ENCODE peak calls at places on chromosomes 12 and 14, in seven cellular contexts. T, H, A, P, F, O and W are unnamed samples.

GRCh38 chr14:74656964-74657363 is 44.9 kb upstream of the LTBP2 start:
- DNase-seq in T (no peak), H (no peak), A (no peak), P (no peak), F (no peak), O (no peak), W (no peak)

GRCh38 chr14:103820382-103820781 is 27.0 kb downstream of the PPP1R13B start:
- DNase-seq in T (no peak), H (no peak), A (no peak), P (no peak), F (no peak), O (no peak), W (no peak)

GRCh38 chr12:66883545-66883944 is 204.7 kb upstream of the GRIP1 start:
- DNase-seq in T (no peak), H (no peak), A (no peak), P (no peak), F (no peak), O (no peak), W (no peak)

GRCh38 chr12:6376079-6376941 is 947 bp upstream of the SCNN1A start:
- DNase-seq in T (peak), H (no peak), A (peak), P (no peak), F (peak), O (peak), W (no peak)

GRCh38 chr14:73810478-73811163 is 41.0 kb upstream of the PTGR2 start:
- DNase-seq in T (no peak), H (no peak), A (no peak), P (no peak), F (no peak), O (no peak), W (no peak)

GRCh38 chr14:61925043-61925442 is 162.8 kb downstream of the SNAPC1 start:
- DNase-seq in T (no peak), H (no peak), A (no peak), P (no peak), F (no peak), O (no peak), W (peak)

GRCh38 chr12:71665109-71665476 is 992 bp downstream of the THAP2 start:
- DNase-seq in T (no peak), H (no peak), A (no peak), P (no peak), F (no peak), O (no peak), W (no peak)

GRCh38 chr14:101077511-101078074 is 174.1 kb upstream of the RTL1 start:
- DNase-seq in T (no peak), H (peak), A (peak), P (peak), F (no peak), O (no peak), W (no peak)

GRCh38 chr14:29717906-29718305 is 209.7 kb downstream of the PRKD1 start:
- DNase-seq in T (no peak), H (no peak), A (no peak), P (no peak), F (no peak), O (no peak), W (no peak)

GRCh38 chr12:32261638-32262037 is 137.7 kb upstream of the FGD4 start:
- DNase-seq in T (no peak), H (no peak), A (no peak), P (no peak), F (no peak), O (no peak), W (no peak)

GRCh38 chr12:68971404-68971803 is 38.4 kb upstream of the CPM start:
- DNase-seq in T (no peak), H (no peak), A (no peak), P (no peak), F (no peak), O (no peak), W (no peak)

GRCh38 chr12:56836317-56836716 is 73.2 kb downstream of the HSD17B6 start:
- DNase-seq in T (no peak), H (no peak), A (no peak), P (no peak), F (no peak), O (peak), W (no peak)

GRCh38 chr12:68306564-68306963 is 25.6 kb downstream of the MDM1 start:
- DNase-seq in T (no peak), H (no peak), A (no peak), P (no peak), F (no peak), O (no peak), W (no peak)

GRCh38 chr14:92613008-92613658 is 99.6 kb downstream of the RIN3 start:
- DNase-seq in T (no peak), H (no peak), A (no peak), P (peak), F (no peak), O (peak), W (peak)

GRCh38 chr14:31926123-31926522 is 151.0 kb upstream of the ARHGAP5 start:
- DNase-seq in T (no peak), H (no peak), A (no peak), P (no peak), F (no peak), O (no peak), W (peak)

GRCh38 chr12:124259168-124260066 is 35.5 kb upstream of the RFLNA start:
- DNase-seq in T (no peak), H (no peak), A (no peak), P (no peak), F (no peak), O (no peak), W (no peak)

GRCh38 chr12:108838194-108839010 is 19.0 kb downstream of the SSH1 start:
- DNase-seq in T (peak), H (peak), A (peak), P (no peak), F (peak), O (peak), W (peak)

GRCh38 chr14:64848239-64848638 is 31.5 kb downstream of the SPTB start:
- DNase-seq in T (no peak), H (no peak), A (no peak), P (no peak), F (no peak), O (no peak), W (peak)

GRCh38 chr12:115569694-115570093 is 707.8 kb downstream of the MED13L start:
- DNase-seq in T (no peak), H (no peak), A (no peak), P (no peak), F (no peak), O (no peak), W (no peak)

GRCh38 chr14:23099212-23099861 is 4.0 kb downstream of the C14orf119 start:
- DNase-seq in T (no peak), H (peak), A (no peak), P (no peak), F (no peak), O (no peak), W (no peak)

GRCh38 chr14:70188608-70189540 is at the start of gene SLC8A3:
- DNase-seq in T (no peak), H (no peak), A (no peak), P (peak), F (no peak), O (no peak), W (peak)

GRCh38 chr12:53795927-53796326 is 44.1 kb upstream of the CISTR start:
- DNase-seq in T (no peak), H (no peak), A (no peak), P (no peak), F (no peak), O (no peak), W (no peak)

GRCh38 chr12:57521475-57522018 is 1.1 kb upstream of the MBD6 start:
- DNase-seq in T (peak), H (no peak), A (peak), P (peak), F (peak), O (peak), W (no peak)

GRCh38 chr12:101634724-101635123 is 40.0 kb downstream of the MYBPC1 start:
- DNase-seq in T (no peak), H (no peak), A (no peak), P (no peak), F (no peak), O (no peak), W (peak)

GRCh38 chr12:51496907-51497306 is 72.3 kb downstream of the SLC4A8 start:
- DNase-seq in T (no peak), H (no peak), A (no peak), P (no peak), F (no peak), O (no peak), W (no peak)

DNA sequence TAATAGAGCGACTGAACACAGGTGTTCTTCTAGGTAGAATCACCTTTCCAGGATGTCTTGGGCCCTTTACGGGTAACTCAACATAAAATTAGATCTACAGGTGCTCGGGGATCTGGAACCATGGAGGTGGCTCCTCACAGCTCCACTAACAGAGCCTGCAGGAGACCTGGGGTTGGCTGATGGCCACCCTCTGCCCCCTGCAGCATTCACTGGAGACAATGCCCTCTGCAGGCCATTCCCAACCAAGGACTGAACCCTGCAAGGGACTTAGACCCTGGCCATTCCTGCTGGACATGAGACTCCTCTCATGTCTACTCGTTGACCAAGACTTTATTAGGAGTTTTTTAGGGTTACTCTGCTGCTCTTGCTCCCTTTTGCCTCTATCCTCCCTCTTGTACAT is 58.5 kb upstream of the PPP4R3A start:
- DNase-seq in T (no peak), H (no peak), A (no peak), P (no peak), F (no peak), O (no peak), W (no peak)
- TF ChIP-seq CTCF in T (no peak), H (no peak), A (no peak), P (no peak), F (no peak), O (no peak), W (no peak)

GRCh38 chr12:26156201-26156871 is 31.5 kb upstream of the BHLHE41 start:
- DNase-seq in T (no peak), H (no peak), A (no peak), P (no peak), F (no peak), O (peak), W (peak)

GRCh38 chr12:26150737-26151450 is 26.1 kb upstream of the BHLHE41 start:
- DNase-seq in T (no peak), H (peak), A (no peak), P (no peak), F (no peak), O (no peak), W (no peak)

GRCh38 chr12:26152507-26153102 is 27.8 kb upstream of the BHLHE41 start:
- DNase-seq in T (no peak), H (no peak), A (no peak), P (no peak), F (no peak), O (no peak), W (no peak)

GRCh38 chr12:26156996-26157395 is 32.2 kb upstream of the BHLHE41 start:
- DNase-seq in T (no peak), H (no peak), A (no peak), P (no peak), F (no peak), O (no peak), W (no peak)

DNA sequence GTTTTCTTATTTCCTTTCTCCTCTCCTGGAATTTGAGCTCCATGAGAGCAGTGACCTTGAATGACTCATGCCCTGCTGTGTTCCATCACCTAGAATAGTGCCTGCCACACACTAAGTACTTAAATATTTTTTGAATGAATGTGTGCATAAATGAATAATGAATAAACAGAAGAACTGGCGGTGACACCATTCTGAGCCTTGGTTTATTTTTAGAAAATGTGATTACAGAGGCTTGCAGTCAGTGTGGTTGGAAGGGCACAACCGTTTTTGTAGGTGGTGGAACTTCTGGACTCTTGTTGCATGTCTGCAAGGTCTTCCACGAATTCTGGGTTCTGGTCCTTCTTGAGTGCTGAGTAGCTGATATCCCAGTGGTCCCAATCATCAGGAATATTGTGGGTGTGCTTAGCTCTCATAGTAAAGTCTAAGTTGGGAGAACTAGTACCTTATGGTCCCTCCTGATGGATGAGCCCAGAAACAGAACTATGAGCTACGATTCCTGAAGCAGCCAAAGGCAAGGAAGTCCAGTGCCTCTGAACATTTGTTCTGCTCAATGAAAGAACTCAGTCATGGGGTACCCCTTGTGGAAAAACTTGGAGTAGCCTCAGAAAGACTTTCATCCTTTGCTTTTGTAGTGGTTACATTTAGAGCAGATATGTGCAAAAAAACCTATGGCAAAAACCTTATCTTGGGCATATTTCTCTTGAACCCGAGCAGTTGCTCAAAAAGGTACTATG is 28.8 kb upstream of the BHLHE41 start:
- DNase-seq in T (peak), H (peak), A (no peak), P (no peak), F (no peak), O (no peak), W (no peak)
- TF ChIP-seq CTCF in T (no peak), H (peak), A (no peak), P (no peak), F (no peak), O (no peak), W (no peak)

GRCh38 chr12:96401061-96401871 is 1.0 kb upstream of the CDK17 start:
- DNase-seq in T (no peak), H (no peak), A (no peak), P (no peak), F (no peak), O (peak), W (peak)
- TF ChIP-seq CTCF in T (peak), H (no peak), A (no peak), P (peak), F (no peak), O (peak), W (peak)

DNA sequence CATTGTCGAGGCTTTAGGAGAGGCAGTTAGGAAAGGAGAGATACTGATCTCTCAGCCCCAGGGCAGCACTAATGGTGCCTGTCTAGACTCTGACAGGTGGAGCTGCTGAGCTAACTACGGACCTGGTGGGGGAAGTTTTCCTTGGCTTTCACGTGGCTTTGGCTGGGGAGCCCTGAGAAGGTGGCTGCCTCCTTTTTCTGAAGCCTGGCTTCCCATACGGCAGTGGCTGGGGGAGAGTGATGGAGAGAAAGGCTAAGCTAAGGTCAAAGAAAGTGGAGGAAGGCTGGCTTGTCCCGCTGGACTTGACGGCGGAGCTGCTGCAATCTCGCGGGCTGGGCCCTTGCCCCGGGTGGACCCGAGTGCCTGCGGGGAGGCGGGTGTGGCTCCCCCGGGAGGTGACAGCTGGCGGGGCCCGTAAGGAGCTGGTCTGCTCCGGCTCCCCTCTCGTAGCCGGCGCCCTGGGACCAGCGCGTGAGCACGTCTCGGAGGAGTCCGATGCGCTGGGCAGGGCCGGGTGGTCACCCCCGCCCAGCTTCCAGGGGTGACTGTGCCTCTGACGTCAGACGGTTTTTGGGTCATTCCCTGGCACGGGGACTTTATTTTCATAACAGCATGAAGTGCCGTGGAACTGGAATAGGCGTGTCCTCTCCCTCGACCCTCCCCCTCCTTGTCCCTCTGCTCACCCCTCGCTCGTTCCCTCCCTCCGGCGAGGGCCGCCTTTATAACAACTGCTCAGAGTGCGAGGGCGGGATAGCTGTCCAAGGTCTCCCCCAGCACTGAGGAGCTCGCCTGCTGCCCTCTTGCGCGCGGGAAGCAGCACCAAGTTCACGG is at the start of gene GPRC5A:
- DNase-seq in T (peak), H (peak), A (peak), P (peak), F (peak), O (peak), W (peak)
- TF ChIP-seq CTCF in T (peak), H (peak), A (peak), P (no peak), F (no peak), O (peak), W (no peak)

GRCh38 chr12:80632835-80633234 is 74.6 kb upstream of the MYF6 start:
- DNase-seq in T (no peak), H (no peak), A (no peak), P (no peak), F (no peak), O (no peak), W (no peak)
- TF ChIP-seq CTCF in T (no peak), H (peak), A (no peak), P (no peak), F (no peak), O (no peak), W (peak)

GRCh38 chr14:93737574-93737973 is 50.7 kb downstream of the PRIMA1 start:
- DNase-seq in T (peak), H (no peak), A (no peak), P (no peak), F (no peak), O (no peak), W (no peak)

GRCh38 chr14:93734086-93734822 is 54.0 kb downstream of the PRIMA1 start:
- DNase-seq in T (no peak), H (no peak), A (no peak), P (no peak), F (no peak), O (no peak), W (no peak)

GRCh38 chr14:93733646-93734045 is 54.6 kb downstream of the PRIMA1 start:
- DNase-seq in T (peak), H (no peak), A (no peak), P (no peak), F (no peak), O (no peak), W (no peak)

GRCh38 chr14:93734961-93735360 is 53.3 kb downstream of the PRIMA1 start:
- DNase-seq in T (no peak), H (no peak), A (no peak), P (no peak), F (no peak), O (no peak), W (no peak)

DNA sequence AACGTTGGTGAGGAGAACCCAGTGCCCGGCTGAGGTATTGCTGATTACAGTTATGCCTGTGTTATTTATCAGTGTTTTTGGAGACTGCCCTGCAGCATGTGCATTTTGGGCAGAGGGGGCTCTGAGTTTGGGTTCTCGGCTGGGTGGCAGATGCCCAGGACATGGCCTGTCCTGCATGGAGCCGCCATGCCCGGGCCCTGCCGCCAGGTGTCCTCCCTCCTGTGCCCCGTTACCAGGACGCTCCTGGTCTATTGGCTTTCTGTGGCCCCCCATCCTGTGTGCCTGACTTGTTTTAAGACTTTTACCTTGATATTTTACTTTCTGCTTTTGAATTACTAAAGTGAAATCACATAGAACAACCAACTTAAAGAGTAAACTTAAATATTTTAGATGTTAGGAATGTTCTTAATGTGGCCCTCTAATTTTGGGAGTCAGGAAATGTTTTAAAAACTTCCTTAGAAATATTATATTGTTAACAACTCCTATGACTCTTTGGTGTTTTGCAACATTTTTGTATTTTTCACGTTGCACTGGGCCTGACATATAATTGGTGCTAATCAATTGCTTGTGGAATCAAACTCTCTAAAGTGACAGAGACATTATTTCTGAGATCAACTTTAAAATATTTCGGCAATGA is 51.8 kb downstream of the PRIMA1 start:
- DNase-seq in T (no peak), H (no peak), A (no peak), P (no peak), F (no peak), O (no peak), W (peak)
- TF ChIP-seq CTCF in T (no peak), H (peak), A (no peak), P (peak), F (no peak), O (peak), W (no peak)

GRCh38 chr12:74849801-74850200 is 312.2 kb downstream of the ATXN7L3B start:
- DNase-seq in T (no peak), H (no peak), A (no peak), P (no peak), F (no peak), O (no peak), W (no peak)
- TF ChIP-seq CTCF in T (no peak), H (no peak), A (no peak), P (peak), F (no peak), O (no peak), W (no peak)

GRCh38 chr14:44417809-44418208 is 89.3 kb downstream of the FSCB start:
- DNase-seq in T (no peak), H (no peak), A (no peak), P (no peak), F (no peak), O (no peak), W (no peak)
- TF ChIP-seq CTCF in T (no peak), H (no peak), A (no peak), P (no peak), F (no peak), O (no peak), W (no peak)